ENCODE peak calls at places on chromosomes 3 and 15, in five cellular contexts. U is activated T-helper 1 cell treated with anti-CD3 and anti-CD28 coated beads, Interleukin-12 subunit alpha, Interleukin-12 subunit beta, Interleukin-2, Interleukin-4 antibody, amounts not matched to agents 30 ng/mL and 10 ng/mL and 1 ng/mL, durations not matched to agents 14 hours and 24 hours and 36 hours; S is fibroblast of pulmonary artery; J is EL; K is IMR-90. L is an unnamed sample.

GRCh38 chr3:45817788-45818523 is 21.6 kb upstream of the SLC6A20 start:
- DNase-seq in U (no peak), S (peak; percentile 91), J (peak; percentile 94), K (peak; percentile 99), L (peak; percentile 98)

GRCh38 chr3:169094204-169094603 is 569.3 kb downstream of the MECOM start:
- DNase-seq in U (no peak), S (no peak), J (no peak), K (no peak), L (no peak)

GRCh38 chr3:99315896-99316295 is 322.5 kb upstream of the COL8A1 start:
- DNase-seq in U (no peak), S (no peak), J (peak; percentile 79), K (peak; percentile 25), L (peak; percentile 78)

GRCh38 chr3:32127219-32127826 is 20.9 kb downstream of the GPD1L start:
- DNase-seq in U (no peak), S (no peak), J (no peak), K (no peak), L (no peak)

GRCh38 chr3:185943363-185944106 is 5.7 kb upstream of the TRA2B start:
- DNase-seq in U (peak; percentile 78), S (peak; percentile 84), J (peak; percentile 79), K (peak; percentile 76), L (peak; percentile 72)

GRCh38 chr3:167851171-167851570 is 115.7 kb downstream of the SERPINI1 start:
- DNase-seq in U (no peak), S (no peak), J (no peak), K (peak; percentile 7), L (no peak)

GRCh38 chr15:41857316-41857715 is 18.7 kb downstream of the PLA2G4B start:
- DNase-seq in U (no peak), S (no peak), J (no peak), K (no peak), L (no peak)

GRCh38 chr3:129974451-129975331 is at the start of gene TRH:
- DNase-seq in U (no peak), S (no peak), J (no peak), K (no peak), L (no peak)

GRCh38 chr3:122497425-122497824 is 17.3 kb downstream of the KPNA1 start:
- DNase-seq in U (peak; percentile 14), S (peak; percentile 84), J (peak; percentile 92), K (peak; percentile 91), L (peak; percentile 93)

GRCh38 chr15:69031013-69032001 is 16.8 kb downstream of the NOX5 start:
- DNase-seq in U (peak; percentile 12), S (peak; percentile 36), J (peak; percentile 25), K (no peak), L (peak; percentile 45)

GRCh38 chr3:189490749-189491148 is 140.4 kb upstream of the TP63 start:
- DNase-seq in U (no peak), S (no peak), J (no peak), K (no peak), L (peak; percentile 48)

GRCh38 chr3:107430214-107431047 is 53.2 kb downstream of the CCDC54 start:
- DNase-seq in U (no peak), S (peak; percentile 44), J (peak; percentile 21), K (peak; percentile 19), L (peak; percentile 29)

GRCh38 chr15:89171136-89172072 is 50.0 kb downstream of the RLBP1 start:
- DNase-seq in U (peak; percentile 5), S (peak; percentile 62), J (peak; percentile 35), K (peak; percentile 36), L (peak; percentile 33)

GRCh38 chr3:10335871-10336622 is 15.1 kb upstream of the SEC13 start:
- DNase-seq in U (no peak), S (no peak), J (no peak), K (no peak), L (no peak)

GRCh38 chr3:148162132-148162531 is 535.6 kb upstream of the AGTR1 start:
- DNase-seq in U (no peak), S (no peak), J (no peak), K (no peak), L (peak; percentile 18)

GRCh38 chr3:45592830-45593707 is 1.5 kb upstream of the LIMD1 start:
- DNase-seq in U (peak; percentile 60), S (peak; percentile 93), J (peak; percentile 93), K (peak; percentile 89), L (peak; percentile 92)

GRCh38 chr3:150464684-150465083 is 56.6 kb downstream of the TSC22D2 start:
- DNase-seq in U (no peak), S (no peak), J (no peak), K (no peak), L (no peak)

GRCh38 chr3:151926956-151927355 is 53.5 kb downstream of the SUCNR1 start:
- DNase-seq in U (no peak), S (no peak), J (peak; percentile 50), K (peak; percentile 76), L (peak; percentile 92)

GRCh38 chr15:37876900-37877299 is 57.5 kb upstream of the TMCO5A start:
- DNase-seq in U (no peak), S (no peak), J (peak; percentile 35), K (no peak), L (no peak)

GRCh38 chr15:79154491-79155182 is 64.1 kb upstream of the RASGRF1 start:
- DNase-seq in U (no peak), S (peak; percentile 9), J (no peak), K (no peak), L (no peak)

GRCh38 chr3:188218571-188218970 is 64.6 kb downstream of the LPP start:
- DNase-seq in U (no peak), S (no peak), J (no peak), K (no peak), L (no peak)

GRCh38 chr15:80817901-80818300 is 38.7 kb downstream of the CEMIP start:
- DNase-seq in U (no peak), S (no peak), J (no peak), K (no peak), L (no peak)

GRCh38 chr15:75830910-75831805 is 12.1 kb upstream of the UBE2Q2 start:
- DNase-seq in U (no peak), S (no peak), J (no peak), K (no peak), L (no peak)

GRCh38 chr3:104907507-104907906 is 459.2 kb upstream of the ALCAM start:
- DNase-seq in U (no peak), S (peak; percentile 90), J (peak; percentile 88), K (peak; percentile 90), L (peak; percentile 59)

GRCh38 chr3:37032961-37033360 is 39.6 kb downstream of the MLH1 start:
- DNase-seq in U (no peak), S (peak; percentile 55), J (no peak), K (peak; percentile 14), L (no peak)

GRCh38 chr3:134708025-134708597 is 57.3 kb upstream of the KY start:
- DNase-seq in U (no peak), S (peak; percentile 48), J (peak; percentile 23), K (peak; percentile 26), L (no peak)

GRCh38 chr3:18288243-18288642 is 136.9 kb downstream of the SATB1 start:
- DNase-seq in U (no peak), S (no peak), J (no peak), K (no peak), L (no peak)

GRCh38 chr3:124281453-124282316 is 289.8 kb upstream of the ROPN1 start:
- DNase-seq in U (no peak), S (peak; percentile 69), J (peak; percentile 58), K (peak; percentile 55), L (peak; percentile 60)

GRCh38 chr3:125443923-125444322 is 68.8 kb upstream of the ZNF148 start:
- DNase-seq in U (no peak), S (peak; percentile 75), J (peak; percentile 74), K (peak; percentile 94), L (peak; percentile 22)

GRCh38 chr3:57176045-57176444 is 10.9 kb upstream of the IL17RD start:
- DNase-seq in U (no peak), S (no peak), J (no peak), K (no peak), L (no peak)

GRCh38 chr3:172102123-172102882 is 62.9 kb downstream of the FNDC3B start:
- DNase-seq in U (no peak), S (no peak), J (no peak), K (no peak), L (no peak)

GRCh38 chr15:81781316-81781868 is 264.4 kb downstream of the MEX3B start:
- DNase-seq in U (no peak), S (no peak), J (no peak), K (no peak), L (no peak)

GRCh38 chr3:182603501-182603900 is 189.8 kb upstream of the ATP11B start:
- DNase-seq in U (no peak), S (no peak), J (no peak), K (no peak), L (no peak)

GRCh38 chr15:96334017-96334704 is 3.7 kb downstream of the NR2F2 start:
- DNase-seq in U (no peak), S (peak; percentile 29), J (peak; percentile 16), K (no peak), L (no peak)

GRCh38 chr3:16888785-16889607 is 4.2 kb downstream of the PLCL2 start:
- DNase-seq in U (peak; percentile 32), S (no peak), J (no peak), K (no peak), L (peak; percentile 18)

GRCh38 chr15:67700023-67700422 is 125.3 kb upstream of the SKOR1 start:
- DNase-seq in U (no peak), S (no peak), J (peak; percentile 46), K (no peak), L (peak; percentile 59)

L was measured in RPMI7951.